ENCODE peak calls at places on chromosomes 16 and 17, in four cellular contexts. One of them, this sample, is unnamed.

GRCh38 chr17:3512512-3513171 is 36.8 kb downstream of the ASPA start:
- DNase-seq in K562: peak; percentile 6
- DNase-seq in HepG2: no peak
- DNase-seq in IMR-90: peak; percentile 20
- DNase-seq in this sample: no peak

GRCh38 chr16:74776926-74777325 is 2.3 kb upstream of the FA2H start:
- DNase-seq in HepG2: no peak
- DNase-seq in K562: no peak
- DNase-seq in IMR-90: no peak
- DNase-seq in this sample: no peak

GRCh38 chr17:2710075-2710803 is 1.3 kb downstream of the CLUH start:
- DNase-seq in HepG2: no peak
- DNase-seq in IMR-90: no peak
- DNase-seq in K562: peak; percentile 28
- DNase-seq in this sample: no peak

GRCh38 chr16:972316-973002 is 1.7 kb upstream of the LMF1 start:
- DNase-seq in HepG2: peak; percentile 85
- DNase-seq in IMR-90: no peak
- DNase-seq in K562: no peak
- DNase-seq in this sample: no peak

GRCh38 chr16:66706506-66706880 is 9.9 kb upstream of the CMTM4 start:
- DNase-seq in HepG2: no peak
- DNase-seq in K562: no peak
- DNase-seq in IMR-90: no peak
- DNase-seq in this sample: no peak

GRCh38 chr17:66406701-66407644 is 104.6 kb downstream of the PRKCA start:
- DNase-seq in IMR-90: no peak
- DNase-seq in HepG2: no peak
- DNase-seq in K562: peak; percentile 35
- DNase-seq in this sample: no peak

GRCh38 chr16:50547340-50547865 is 793 bp upstream of the NKD1 start:
- DNase-seq in HepG2: peak; percentile 94
- DNase-seq in IMR-90: no peak
- DNase-seq in K562: peak; percentile 17
- DNase-seq in this sample: peak; percentile 82

GRCh38 chr16:67641779-67642708 is 2.9 kb upstream of the CARMIL2 start:
- DNase-seq in K562: no peak
- DNase-seq in IMR-90: peak; percentile 33
- DNase-seq in HepG2: no peak
- DNase-seq in this sample: no peak

GRCh38 chr16:46649571-46649970 is 28.4 kb upstream of the SHCBP1 start:
- DNase-seq in K562: peak; percentile 52
- DNase-seq in HepG2: no peak
- DNase-seq in IMR-90: peak; percentile 51
- DNase-seq in this sample: no peak

GRCh38 chr17:6269474-6269873 is 165.4 kb downstream of the AIPL1 start:
- DNase-seq in IMR-90: peak; percentile 28
- DNase-seq in HepG2: no peak
- DNase-seq in K562: peak; percentile 27
- DNase-seq in this sample: no peak

GRCh38 chr17:35088911-35089845 is 25.7 kb upstream of the RFFL start:
- DNase-seq in IMR-90: peak; percentile 69
- DNase-seq in HepG2: peak; percentile 64
- DNase-seq in K562: peak; percentile 91
- DNase-seq in this sample: peak; percentile 96

GRCh38 chr17:43695968-43696865 is 34.5 kb upstream of the MEOX1 start:
- DNase-seq in IMR-90: peak; percentile 20
- DNase-seq in HepG2: no peak
- DNase-seq in K562: no peak
- DNase-seq in this sample: no peak

GRCh38 chr16:69283851-69284250 is 27.3 kb upstream of the VPS4A start:
- DNase-seq in K562: no peak
- DNase-seq in HepG2: peak; percentile 54
- DNase-seq in IMR-90: no peak
- DNase-seq in this sample: no peak

GRCh38 chr17:32445075-32445427 is 741 bp downstream of the PSMD11 start:
- DNase-seq in IMR-90: peak; percentile 71
- DNase-seq in K562: peak; percentile 71
- DNase-seq in HepG2: peak; percentile 37
- DNase-seq in this sample: no peak

GRCh38 chr16:28092721-28093382 is 29.3 kb upstream of the GSG1L start:
- DNase-seq in IMR-90: no peak
- DNase-seq in K562: no peak
- DNase-seq in HepG2: no peak
- DNase-seq in this sample: peak; percentile 60

GRCh38 chr16:55367301-55367745 is 43.3 kb downstream of the IRX6 start:
- DNase-seq in IMR-90: no peak
- DNase-seq in K562: no peak
- DNase-seq in HepG2: no peak
- DNase-seq in this sample: no peak

GRCh38 chr16:72598696-72599095 is 426.7 kb upstream of the PMFBP1 start:
- DNase-seq in IMR-90: no peak
- DNase-seq in K562: no peak
- DNase-seq in HepG2: no peak
- DNase-seq in this sample: no peak

GRCh38 chr16:11405331-11406176 is 60.3 kb downstream of the RMI2 start:
- DNase-seq in K562: peak; percentile 56
- DNase-seq in HepG2: peak; percentile 67
- DNase-seq in IMR-90: peak; percentile 8
- DNase-seq in this sample: peak; percentile 59

GRCh38 chr16:12677472-12677871 is 126.2 kb downstream of the CPPED1 start:
- DNase-seq in HepG2: no peak
- DNase-seq in K562: no peak
- DNase-seq in IMR-90: no peak
- DNase-seq in this sample: no peak

GRCh38 chr17:65228287-65228686 is 91.1 kb downstream of the RGS9 start:
- DNase-seq in HepG2: no peak
- DNase-seq in IMR-90: no peak
- DNase-seq in K562: no peak
- DNase-seq in this sample: no peak

GRCh38 chr16:72921620-72922019 is 126.3 kb downstream of the ZFHX3 start:
- DNase-seq in K562: no peak
- DNase-seq in HepG2: no peak
- DNase-seq in IMR-90: peak; percentile 32
- DNase-seq in this sample: peak; percentile 89

GRCh38 chr16:78205506-78205905 is 106.1 kb downstream of the WWOX start:
- DNase-seq in HepG2: no peak
- DNase-seq in K562: no peak
- DNase-seq in IMR-90: no peak
- DNase-seq in this sample: no peak

GRCh38 chr16:55699616-55700015 is 43.8 kb downstream of the SLC6A2 start:
- DNase-seq in HepG2: no peak
- DNase-seq in IMR-90: no peak
- DNase-seq in K562: no peak
- DNase-seq in this sample: no peak

GRCh38 chr16:72961115-72961832 is 86.7 kb downstream of the ZFHX3 start:
- DNase-seq in HepG2: no peak
- DNase-seq in K562: no peak
- DNase-seq in IMR-90: peak; percentile 30
- DNase-seq in this sample: peak; percentile 83

GRCh38 chr17:81566461-81567126 is 14.4 kb upstream of the FAAP100 start:
- DNase-seq in K562: no peak
- DNase-seq in HepG2: no peak
- DNase-seq in IMR-90: peak; percentile 93
- DNase-seq in this sample: peak; percentile 70

GRCh38 chr16:86016201-86016965 is 117.4 kb downstream of the IRF8 start:
- DNase-seq in HepG2: peak; percentile 47
- DNase-seq in IMR-90: peak; percentile 70
- DNase-seq in K562: peak; percentile 54
- DNase-seq in this sample: peak; percentile 73

GRCh38 chr16:76125871-76126270 is 151.3 kb upstream of the CNTNAP4 start:
- DNase-seq in HepG2: no peak
- DNase-seq in IMR-90: no peak
- DNase-seq in K562: no peak
- DNase-seq in this sample: no peak

GRCh38 chr16:86211265-86211664 is 299.1 kb upstream of the FOXF1 start:
- DNase-seq in IMR-90: no peak
- DNase-seq in HepG2: no peak
- DNase-seq in K562: no peak
- DNase-seq in this sample: no peak

GRCh38 chr16:85557083-85557975 is 55.8 kb upstream of the GSE1 start:
- DNase-seq in HepG2: peak; percentile 75
- DNase-seq in K562: peak; percentile 93
- DNase-seq in IMR-90: no peak
- DNase-seq in this sample: peak; percentile 61

GRCh38 chr16:74320707-74321106 is 24.1 kb downstream of the PSMD7 start:
- DNase-seq in HepG2: no peak
- DNase-seq in IMR-90: no peak
- DNase-seq in K562: no peak
- DNase-seq in this sample: no peak

GRCh38 chr17:56700919-56701420 is 107.5 kb downstream of the NOG start:
- DNase-seq in K562: no peak
- DNase-seq in HepG2: no peak
- DNase-seq in IMR-90: no peak
- DNase-seq in this sample: no peak

GRCh38 chr17:56641894-56642293 is 48.4 kb downstream of the NOG start:
- DNase-seq in K562: no peak
- DNase-seq in IMR-90: no peak
- DNase-seq in HepG2: no peak
- DNase-seq in this sample: no peak

GRCh38 chr17:13750783-13751484 is 149.2 kb upstream of the HS3ST3A1 start:
- DNase-seq in K562: peak; percentile 9
- DNase-seq in IMR-90: peak; percentile 21
- DNase-seq in HepG2: no peak
- DNase-seq in this sample: no peak

GRCh38 chr17:2689411-2690164 is 22.0 kb downstream of the CLUH start:
- DNase-seq in HepG2: no peak
- DNase-seq in IMR-90: no peak
- DNase-seq in K562: no peak
- DNase-seq in this sample: peak; percentile 38

GRCh38 chr16:29720703-29721102 is 25.1 kb downstream of the C16orf54 start:
- DNase-seq in K562: no peak
- DNase-seq in IMR-90: no peak
- DNase-seq in HepG2: peak; percentile 80
- DNase-seq in this sample: no peak

GRCh38 chr16:77788196-77789084 is at the start of gene VAT1L:
- DNase-seq in HepG2: no peak
- DNase-seq in IMR-90: peak; percentile 63
- DNase-seq in K562: peak; percentile 7
- DNase-seq in this sample: peak; percentile 89

GRCh38 chr17:72158895-72159885 is 38.4 kb downstream of the SOX9 start:
- DNase-seq in HepG2: peak; percentile 23
- DNase-seq in K562: no peak
- DNase-seq in IMR-90: peak; percentile 44
- DNase-seq in this sample: no peak

GRCh38 chr17:34869636-34870035 is 91.6 kb downstream of the CCT6B start:
- DNase-seq in IMR-90: no peak
- DNase-seq in HepG2: no peak
- DNase-seq in K562: no peak
- DNase-seq in this sample: no peak

GRCh38 chr17:66580601-66581385 is 254.1 kb upstream of the CACNG5 start:
- DNase-seq in IMR-90: peak; percentile 28
- DNase-seq in HepG2: no peak
- DNase-seq in K562: peak; percentile 10
- DNase-seq in this sample: peak; percentile 58

GRCh38 chr16:11315499-11315898 is 29.8 kb upstream of the RMI2 start:
- DNase-seq in HepG2: no peak
- DNase-seq in K562: no peak
- DNase-seq in IMR-90: peak; percentile 68
- DNase-seq in this sample: no peak

GRCh38 chr16:23510154-23510914 is at the start of gene GGA2:
- DNase-seq in K562: peak; percentile 91
- DNase-seq in HepG2: peak; percentile 79
- DNase-seq in IMR-90: peak; percentile 74
- DNase-seq in this sample: peak; percentile 95
- TF ChIP-seq MXI1 in K562: no peak
- TF ChIP-seq MXI1 in HepG2: peak; percentile 95
- TF ChIP-seq MXI1 in IMR-90: peak; percentile 71
- TF ChIP-seq MXI1 in this sample: peak; percentile 91

DNA sequence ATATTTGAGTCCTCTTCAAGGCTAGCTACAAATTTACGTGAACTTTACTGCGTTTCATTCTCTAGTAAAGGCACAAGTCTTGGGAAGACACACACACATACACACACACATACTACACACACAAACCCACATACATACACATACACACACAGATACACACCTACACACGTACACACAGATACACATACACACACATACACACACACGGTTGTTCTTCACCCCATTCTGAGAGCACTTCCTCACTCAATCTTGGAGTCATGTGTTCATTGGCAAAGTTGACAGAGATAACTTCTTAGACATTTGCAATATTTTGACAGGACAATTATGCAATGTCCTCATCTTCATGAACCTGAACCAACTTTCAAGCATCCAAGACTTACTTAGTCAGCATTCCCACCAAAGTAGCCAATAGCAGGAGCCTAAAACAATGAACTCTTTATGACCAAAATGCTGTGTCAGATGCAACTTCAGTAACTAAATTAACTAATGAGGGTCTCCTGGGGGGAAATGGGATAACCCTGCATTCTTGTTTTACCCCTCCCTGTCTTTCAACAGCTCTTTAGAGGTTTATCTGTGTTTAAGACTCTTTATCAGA is 77.1 kb upstream of the DNAH17 start:
- DNase-seq in HepG2: no peak
- DNase-seq in K562: no peak
- DNase-seq in IMR-90: no peak
- DNase-seq in this sample: no peak
- TF ChIP-seq MXI1 in HepG2: no peak
- TF ChIP-seq MXI1 in K562: no peak
- TF ChIP-seq MXI1 in IMR-90: no peak
- TF ChIP-seq MXI1 in this sample: no peak

GRCh38 chr17:50133028-50133768 is 3.2 kb upstream of the SAMD14 start:
- DNase-seq in IMR-90: peak; percentile 55
- DNase-seq in HepG2: peak; percentile 88
- DNase-seq in K562: peak; percentile 23
- DNase-seq in this sample: peak; percentile 62

GRCh38 chr17:50132104-50132794 is 2.3 kb upstream of the SAMD14 start:
- DNase-seq in K562: no peak
- DNase-seq in IMR-90: no peak
- DNase-seq in HepG2: no peak
- DNase-seq in this sample: no peak

GRCh38 chr17:50135316-50136095 is 5.5 kb upstream of the SAMD14 start:
- DNase-seq in HepG2: no peak
- DNase-seq in IMR-90: no peak
- DNase-seq in K562: no peak
- DNase-seq in this sample: no peak

GRCh38 chr17:50134206-50135110 is 4.5 kb upstream of the SAMD14 start:
- DNase-seq in IMR-90: no peak
- DNase-seq in K562: no peak
- DNase-seq in HepG2: no peak
- DNase-seq in this sample: no peak

DNA sequence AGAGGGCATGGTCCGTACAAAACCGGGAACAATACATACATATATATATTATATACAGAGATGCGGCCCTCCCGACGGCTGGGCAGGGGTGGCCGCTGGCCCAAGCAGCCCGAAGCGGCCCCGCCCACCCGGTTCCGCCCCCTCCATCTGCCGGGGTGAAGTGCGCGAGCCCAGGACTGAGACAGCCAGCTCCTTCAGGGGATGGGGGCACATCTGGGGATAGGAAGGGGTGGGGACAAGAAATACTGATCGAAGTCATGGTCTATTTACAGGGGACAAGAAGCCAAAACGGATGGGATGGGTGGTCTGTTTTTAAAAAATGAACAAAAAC is 3.8 kb upstream of the SAMD14 start:
- DNase-seq in HepG2: no peak
- DNase-seq in IMR-90: no peak
- DNase-seq in K562: no peak
- DNase-seq in this sample: no peak
- TF ChIP-seq MXI1 in HepG2: no peak
- TF ChIP-seq MXI1 in IMR-90: no peak
- TF ChIP-seq MXI1 in K562: no peak
- TF ChIP-seq MXI1 in this sample: no peak

GRCh38 chr17:38897671-38898290 is 27.6 kb upstream of the LASP1NB start:
- DNase-seq in K562: no peak
- DNase-seq in HepG2: no peak
- DNase-seq in IMR-90: no peak
- DNase-seq in this sample: no peak
- TF ChIP-seq MXI1 in K562: no peak
- TF ChIP-seq MXI1 in HepG2: no peak
- TF ChIP-seq MXI1 in IMR-90: no peak
- TF ChIP-seq MXI1 in this sample: no peak